ENCODE peak calls at places on chromosome 18, in four cellular contexts. M, V, Q and O are unnamed samples.

GRCh38 chr18:12890500-12890899 is 6.5 kb upstream of the PTPN2 start:
- DNase-seq in Q (no peak), V (no peak), M (no peak), O (no peak)

GRCh38 chr18:44700652-44701051 is 20.0 kb downstream of the SETBP1 start:
- DNase-seq in V (peak), M (no peak), Q (peak), O (no peak)

GRCh38 chr18:48715651-48716354 is 177.0 kb downstream of the CTIF start:
- DNase-seq in M (no peak), V (no peak), Q (peak), O (no peak)

GRCh38 chr18:7770903-7771302 is 203.8 kb downstream of the PTPRM start:
- DNase-seq in Q (no peak), V (no peak), M (no peak), O (no peak)

GRCh38 chr18:12092398-12093229 is 1.0 kb upstream of the ANKRD62 start:
- DNase-seq in V (no peak), M (peak), Q (no peak), O (no peak)

GRCh38 chr18:23036611-23037259 is 98.5 kb upstream of the CABLES1 start:
- DNase-seq in Q (no peak), M (no peak), V (no peak), O (no peak)

GRCh38 chr18:75090336-75090735 is 118.6 kb downstream of the PTGR3 start:
- DNase-seq in M (no peak), V (no peak), Q (peak), O (no peak)

GRCh38 chr18:42839408-42839807 is 276.1 kb downstream of the RIT2 start:
- DNase-seq in M (no peak), V (no peak), Q (no peak), O (no peak)

GRCh38 chr18:43159091-43159490 is 43.6 kb upstream of the RIT2 start:
- DNase-seq in M (peak), Q (no peak), V (no peak), O (peak)